ENCODE peak calls at places on chromosome 11, in seven cellular contexts. K is spleen, N is AG04450, A is astrocyte of the spinal cord, M is AG09309, U is Panc1, L is esophagus squamous epithelium. X is an unnamed sample.

GRCh38 chr11:64057890-64058289 is 22.2 kb downstream of the FLRT1 start:
- DNase-seq in K (no peak), N (no peak), A (no peak), M (no peak), U (no peak), L (no peak), X (no peak)

GRCh38 chr11:62409831-62410230 is 9.0 kb upstream of the SCGB1A1 start:
- DNase-seq in K (no peak), N (no peak), A (no peak), M (no peak), U (no peak), L (no peak), X (no peak)

GRCh38 chr11:34619062-34619516 is 1.8 kb upstream of the EHF start:
- DNase-seq in K (no peak), N (no peak), A (no peak), M (no peak), U (no peak), L (no peak), X (no peak)

GRCh38 chr11:130728185-130729160 is 187.8 kb downstream of the SNX19 start:
- DNase-seq in K (no peak), N (no peak), A (no peak), M (no peak), U (no peak), L (no peak), X (no peak)

GRCh38 chr11:9726313-9727022 is 62.6 kb downstream of the SWAP70 start:
- DNase-seq in K (no peak), N (peak), A (peak), M (peak), U (peak), L (no peak), X (no peak)

GRCh38 chr11:43354311-43354710 is 4.4 kb upstream of the TTC17 start:
- DNase-seq in K (no peak), N (no peak), A (no peak), M (no peak), U (no peak), L (no peak), X (no peak)

GRCh38 chr11:115126515-115127208 is 377.6 kb downstream of the CADM1 start:
- DNase-seq in K (no peak), N (no peak), A (no peak), M (no peak), U (no peak), L (no peak), X (no peak)

GRCh38 chr11:65014146-65014960 is at the start of gene ARL2:
- DNase-seq in K (peak), N (no peak), A (no peak), M (no peak), U (no peak), L (peak), X (no peak)

GRCh38 chr11:10294289-10294953 is 402 bp upstream of the SBF2 start:
- DNase-seq in K (peak), N (no peak), A (peak), M (no peak), U (no peak), L (no peak), X (no peak)

GRCh38 chr11:77557553-77557952 is 32.2 kb upstream of the AQP11 start:
- DNase-seq in K (no peak), N (no peak), A (peak), M (no peak), U (peak), L (no peak), X (no peak)

GRCh38 chr11:62710001-62710345 is 2.5 kb downstream of the GNG3 start:
- DNase-seq in K (no peak), N (no peak), A (no peak), M (no peak), U (no peak), L (no peak), X (no peak)

GRCh38 chr11:66727883-66728759 is 895 bp downstream of the SPTBN2 start:
- DNase-seq in K (no peak), N (no peak), A (no peak), M (no peak), U (no peak), L (no peak), X (no peak)

GRCh38 chr11:11213117-11213516 is 139.9 kb downstream of the CSNK2A3 start:
- DNase-seq in K (no peak), N (no peak), A (no peak), M (no peak), U (no peak), L (no peak), X (no peak)

GRCh38 chr11:66933508-66933907 is 24.7 kb downstream of the PC start:
- DNase-seq in K (no peak), N (no peak), A (no peak), M (no peak), U (no peak), L (no peak), X (no peak)

GRCh38 chr11:80188228-80188627 is 747.4 kb upstream of the TENM4 start:
- DNase-seq in K (no peak), N (no peak), A (no peak), M (no peak), U (no peak), L (no peak), X (no peak)

GRCh38 chr11:67406969-67407699 is 3.3 kb downstream of the TBC1D10C start:
- DNase-seq in K (peak), N (no peak), A (no peak), M (no peak), U (no peak), L (no peak), X (no peak)

GRCh38 chr11:71109186-71109585 is 143.2 kb downstream of the SHANK2 start:
- DNase-seq in K (peak), N (no peak), A (no peak), M (no peak), U (no peak), L (no peak), X (no peak)

GRCh38 chr11:130023204-130023603 is 20.6 kb upstream of the PRDM10 start:
- DNase-seq in K (no peak), N (no peak), A (peak), M (no peak), U (peak), L (no peak), X (no peak)

GRCh38 chr11:60786811-60787567 is 1.9 kb downstream of the MS4A10 start:
- DNase-seq in K (peak), N (peak), A (peak), M (no peak), U (no peak), L (no peak), X (peak)

GRCh38 chr11:74453373-74453975 is 13.9 kb downstream of the KCNE3 start:
- DNase-seq in K (peak), N (peak), A (peak), M (no peak), U (peak), L (no peak), X (no peak)

GRCh38 chr11:77820565-77821348 is at the start of the genes AAMDC and RSF1:
- DNase-seq in K (peak), N (peak), A (peak), M (peak), U (peak), L (peak), X (peak)

GRCh38 chr11:107769189-107769588 is 57.3 kb upstream of the SLN start:
- DNase-seq in K (no peak), N (no peak), A (peak), M (no peak), U (peak), L (no peak), X (no peak)

GRCh38 chr11:122344281-122344680 is 228.3 kb upstream of the BLID start:
- DNase-seq in K (no peak), N (peak), A (peak), M (peak), U (no peak), L (no peak), X (no peak)

GRCh38 chr11:76330651-76331050 is 50.3 kb downstream of the THAP12 start:
- DNase-seq in K (no peak), N (no peak), A (no peak), M (no peak), U (no peak), L (no peak), X (no peak)

GRCh38 chr11:34437224-34437879 is 1.4 kb upstream of the CAT start:
- DNase-seq in K (no peak), N (no peak), A (no peak), M (no peak), U (no peak), L (no peak), X (no peak)

GRCh38 chr11:76201672-76202412 is 4.5 kb downstream of the WNT11 start:
- DNase-seq in K (no peak), N (no peak), A (no peak), M (no peak), U (no peak), L (no peak), X (no peak)

GRCh38 chr11:105000797-105001196 is 22.2 kb downstream of the CASP5 start:
- DNase-seq in K (peak), N (no peak), A (no peak), M (no peak), U (peak), L (no peak), X (no peak)

GRCh38 chr11:80393210-80393609 is 952.4 kb upstream of the TENM4 start:
- DNase-seq in K (no peak), N (no peak), A (no peak), M (no peak), U (no peak), L (no peak), X (no peak)

GRCh38 chr11:29173660-29174062 is 843.2 kb downstream of the KCNA4 start:
- DNase-seq in K (no peak), N (peak), A (peak), M (no peak), U (peak), L (no peak), X (peak)

GRCh38 chr11:2269601-2270321 is 627 bp downstream of the ASCL2 start:
- DNase-seq in K (peak), N (peak), A (peak), M (no peak), U (no peak), L (no peak), X (no peak)

GRCh38 chr11:117259417-117259816 is 26.9 kb downstream of the RNF214 start:
- DNase-seq in K (no peak), N (no peak), A (peak), M (peak), U (no peak), L (no peak), X (no peak)

GRCh38 chr11:27304514-27304913 is 58.5 kb downstream of the CCDC34 start:
- DNase-seq in K (no peak), N (no peak), A (no peak), M (no peak), U (no peak), L (no peak), X (no peak)

GRCh38 chr11:15349413-15349812 is 234.7 kb downstream of the INSC start:
- DNase-seq in K (no peak), N (no peak), A (no peak), M (no peak), U (no peak), L (no peak), X (no peak)

GRCh38 chr11:64304316-64305072 is 830 bp upstream of the ESRRA start:
- DNase-seq in K (peak), N (peak), A (peak), M (peak), U (peak), L (peak), X (peak)

GRCh38 chr11:30489076-30489475 is 97.1 kb downstream of the MPPED2 start:
- DNase-seq in K (no peak), N (no peak), A (no peak), M (no peak), U (no peak), L (no peak), X (no peak)

GRCh38 chr11:96033054-96033453 is 109.1 kb upstream of the MTMR2 start:
- DNase-seq in K (no peak), N (no peak), A (no peak), M (no peak), U (no peak), L (no peak), X (no peak)

GRCh38 chr11:6251990-6252473 is 7.6 kb upstream of the CCKBR start:
- DNase-seq in K (no peak), N (peak), A (no peak), M (no peak), U (no peak), L (no peak), X (no peak)

GRCh38 chr11:88418508-88418907 is 81.0 kb upstream of the CTSC start:
- DNase-seq in K (no peak), N (no peak), A (no peak), M (no peak), U (no peak), L (no peak), X (no peak)

GRCh38 chr11:102302241-102302640 is 15.0 kb upstream of the BIRC3 start:
- DNase-seq in K (no peak), N (no peak), A (peak), M (no peak), U (no peak), L (no peak), X (no peak)

GRCh38 chr11:271316-271715 is 6.9 kb upstream of the NLRP6 start:
- DNase-seq in K (peak), N (no peak), A (no peak), M (no peak), U (no peak), L (no peak), X (no peak)

GRCh38 chr11:270451-271208 is 7.6 kb upstream of the NLRP6 start:
- DNase-seq in K (peak), N (no peak), A (no peak), M (no peak), U (no peak), L (no peak), X (no peak)

GRCh38 chr11:269146-269890 is 8.9 kb upstream of the NLRP6 start:
- DNase-seq in K (peak), N (no peak), A (no peak), M (no peak), U (peak), L (no peak), X (no peak)

GRCh38 chr11:266676-267439 is 11.3 kb upstream of the NLRP6 start:
- DNase-seq in K (peak), N (no peak), A (no peak), M (no peak), U (no peak), L (no peak), X (no peak)

GRCh38 chr11:267491-267994 is 10.7 kb upstream of the NLRP6 start:
- DNase-seq in K (peak), N (no peak), A (no peak), M (no peak), U (no peak), L (no peak), X (no peak)
- H3K4me3 ChIP-seq in K (peak), N (no peak), A (no peak), M (no peak), U (peak), L (peak), X (no peak)

GRCh38 chr11:106077609-106078517 is at the start of gene AASDHPPT:
- DNase-seq in K (no peak), N (no peak), A (peak), M (no peak), U (peak), L (no peak), X (no peak)
- TF ChIP-seq CTCF in K (no peak), N (no peak), A (no peak), M (no peak), U (no peak), L (no peak), X (no peak)

DNA sequence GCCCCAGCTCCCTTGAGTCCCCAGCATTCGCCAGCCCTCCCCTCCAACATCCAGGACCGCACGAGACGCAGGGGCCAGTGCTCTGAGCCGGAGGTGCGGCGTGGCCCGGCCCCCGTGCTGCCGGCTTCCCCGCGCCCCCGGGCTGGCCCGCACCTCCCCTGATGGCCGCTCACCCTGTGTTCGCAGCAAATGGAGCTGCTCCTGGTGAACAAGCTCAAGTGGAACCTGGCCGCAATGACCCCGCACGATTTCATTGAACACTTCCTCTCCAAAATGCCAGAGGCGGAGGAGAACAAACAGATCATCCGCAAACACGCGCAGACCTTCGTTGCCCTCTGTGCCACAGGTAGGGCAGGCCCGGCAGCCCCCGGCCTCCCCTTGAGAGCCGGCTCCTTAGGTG is 2.7 kb downstream of the CCND1 start:
- DNase-seq in K (no peak), N (no peak), A (no peak), M (no peak), U (no peak), L (no peak), X (no peak)
- H3K4me3 ChIP-seq in K (no peak), N (peak), A (peak), M (peak), U (peak), L (peak), X (peak)

DNA sequence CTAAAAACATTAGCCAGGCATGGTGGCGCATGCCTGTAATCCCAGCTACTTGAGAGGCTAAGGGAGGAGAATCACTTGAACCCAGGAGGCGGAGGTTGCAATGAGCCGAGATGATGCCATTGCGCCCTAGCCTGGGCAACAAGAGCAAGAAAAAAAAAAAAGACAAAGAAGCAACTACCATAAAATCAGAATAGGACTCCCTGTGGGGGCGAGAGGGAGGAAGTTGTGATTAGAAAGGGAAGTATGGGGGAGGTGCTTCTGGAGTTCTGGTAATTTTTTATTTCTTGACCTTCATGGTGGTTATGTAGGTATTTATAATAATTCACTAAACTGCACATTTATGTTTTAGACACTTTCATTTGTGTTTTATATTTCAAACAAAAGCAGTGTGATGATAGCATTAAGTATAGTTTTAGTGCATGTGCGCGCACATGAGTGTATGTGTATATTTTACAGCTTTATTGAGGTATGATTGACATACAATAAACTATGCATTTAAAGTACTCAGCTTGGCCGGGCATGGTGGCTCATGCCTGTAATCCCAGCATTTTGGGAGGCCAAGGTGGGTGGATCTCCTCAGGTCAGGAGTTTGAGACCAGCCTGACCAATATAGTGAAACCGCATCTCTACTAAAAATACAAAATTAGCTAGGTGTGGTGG is 43.5 kb downstream of the SIK2 start:
- DNase-seq in K (no peak), N (no peak), A (no peak), M (no peak), U (no peak), L (no peak), X (no peak)
- TF ChIP-seq CTCF in K (no peak), N (no peak), A (no peak), M (no peak), U (no peak), L (no peak), X (no peak)

DNA sequence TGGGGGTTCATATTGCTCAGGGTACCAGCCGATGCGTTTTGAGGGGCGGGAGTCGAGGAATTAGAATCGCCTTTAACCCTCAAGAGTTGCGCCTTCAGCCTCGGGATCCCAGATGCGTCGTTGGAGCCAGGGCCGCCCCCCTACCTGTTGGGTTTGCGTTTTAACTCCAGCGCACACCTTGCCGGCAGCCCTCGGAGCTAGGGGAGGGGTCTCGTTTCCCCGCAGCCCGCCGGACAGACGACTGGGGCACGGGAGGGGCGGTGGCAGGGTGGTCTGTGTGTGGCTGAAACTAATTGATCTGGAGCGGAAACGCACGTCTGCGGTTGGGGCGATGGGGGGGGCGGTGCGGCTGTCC is 3.4 kb upstream of the CCND1 start:
- DNase-seq in K (peak), N (no peak), A (no peak), M (no peak), U (no peak), L (no peak), X (no peak)
- H3K4me3 ChIP-seq in K (no peak), N (no peak), A (peak), M (peak), U (no peak), L (peak), X (peak)

GRCh38 chr11:68818181-68818580 is 23.5 kb downstream of the CPT1A start:
- DNase-seq in K (no peak), N (no peak), A (no peak), M (no peak), U (no peak), L (no peak), X (no peak)

GRCh38 chr11:68822546-68822945 is 19.2 kb downstream of the CPT1A start:
- DNase-seq in K (no peak), N (no peak), A (no peak), M (no peak), U (no peak), L (no peak), X (no peak)

GRCh38 chr11:68825603-68826002 is 16.1 kb downstream of the CPT1A start:
- DNase-seq in K (peak), N (no peak), A (no peak), M (no peak), U (no peak), L (no peak), X (no peak)

GRCh38 chr11:68819362-68819761 is 22.4 kb downstream of the CPT1A start:
- DNase-seq in K (no peak), N (no peak), A (no peak), M (no peak), U (no peak), L (no peak), X (no peak)

GRCh38 chr11:68821670-68822069 is 20.0 kb downstream of the CPT1A start:
- DNase-seq in K (no peak), N (no peak), A (no peak), M (no peak), U (no peak), L (no peak), X (no peak)
- TF ChIP-seq CTCF in K (no peak), N (peak), A (peak), M (no peak), U (no peak), L (no peak), X (peak)

DNA sequence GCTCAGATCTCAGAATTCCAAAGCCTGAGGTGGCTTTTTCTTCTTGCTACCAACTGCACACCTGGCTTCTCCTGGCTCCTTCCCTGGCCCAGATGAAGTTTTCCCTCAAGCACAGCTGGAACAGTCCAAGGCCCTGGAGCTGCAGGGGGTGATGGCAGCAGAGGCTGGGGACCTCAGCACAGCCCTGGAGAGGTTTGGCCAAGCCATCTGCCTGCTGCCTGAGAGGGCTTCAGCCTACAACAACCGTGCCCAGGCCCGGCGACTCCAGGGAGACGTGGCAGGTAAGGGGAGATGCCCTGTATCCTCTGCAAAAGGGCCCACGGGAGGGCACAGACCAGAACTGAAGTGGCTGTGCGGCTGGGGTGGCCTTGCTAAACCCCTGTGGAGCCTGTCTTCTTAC is 1.2 kb downstream of the TTC36 start:
- DNase-seq in K (no peak), N (no peak), A (no peak), M (no peak), U (no peak), L (no peak), X (no peak)
- H3K4me3 ChIP-seq in K (no peak), N (no peak), A (no peak), M (no peak), U (no peak), L (no peak), X (no peak)